ENCODE peak calls at places on chromosomes 11 and 22, in six cellular contexts. G is coronary artery, K is fibroblast of lung, W is lower leg skin, J is AG09309, T is IMR-90. N is an unnamed sample.

GRCh38 chr11:101474666-101475065 is 109.1 kb downstream of the TRPC6 start:
- DNase-seq in J (no peak), K (no peak), T (no peak), W (no peak), G (no peak), N (no peak)

GRCh38 chr11:3215346-3216026 is 3.1 kb downstream of the MRGPRG start:
- DNase-seq in J (no peak), K (no peak), G (no peak), W (no peak), T (no peak), N (no peak)

GRCh38 chr11:132540586-132540985 is 991.7 kb downstream of the OPCML start:
- DNase-seq in W (no peak), G (no peak), T (no peak), K (peak), J (no peak), N (no peak)

GRCh38 chr22:43884600-43885318 is 7.1 kb downstream of the PNPLA5 start:
- DNase-seq in K (peak), T (peak), G (no peak), W (no peak), J (no peak), N (no peak)

GRCh38 chr11:84686726-84687125 is 940.4 kb downstream of the DLG2 start:
- DNase-seq in K (peak), W (no peak), T (no peak), J (no peak), G (no peak), N (no peak)

GRCh38 chr11:47714554-47715081 is 551 bp downstream of the AGBL2 start:
- DNase-seq in J (no peak), T (no peak), G (peak), K (peak), W (peak), N (no peak)

GRCh38 chr11:107598225-107599139 is 7.5 kb downstream of the ELMOD1 start:
- DNase-seq in J (no peak), K (no peak), W (no peak), G (no peak), T (no peak), N (no peak)

GRCh38 chr11:61771995-61772455 is 19.6 kb downstream of the MYRF start:
- DNase-seq in J (no peak), W (no peak), G (no peak), K (no peak), T (no peak), N (no peak)

GRCh38 chr11:72224587-72225410 is at the start of gene INPPL1:
- DNase-seq in G (no peak), K (peak), J (no peak), W (peak), T (no peak), N (peak)

GRCh38 chr11:10118830-10119229 is 175.2 kb downstream of the SBF2 start:
- DNase-seq in W (no peak), G (no peak), T (no peak), K (no peak), J (no peak), N (no peak)

GRCh38 chr11:3161309-3161708 is 3.8 kb downstream of the OSBPL5 start:
- DNase-seq in K (no peak), T (no peak), G (no peak), J (no peak), W (no peak), N (no peak)

GRCh38 chr22:29200901-29201300 is 4.8 kb upstream of the EMID1 start:
- DNase-seq in W (no peak), T (no peak), K (no peak), G (no peak), J (no peak), N (no peak)

GRCh38 chr11:70780246-70780535 is 381.9 kb downstream of the CTTN start:
- DNase-seq in W (no peak), J (no peak), G (no peak), K (no peak), T (no peak), N (no peak)

GRCh38 chr11:76480241-76480640 is 35.4 kb downstream of the EMSY start:
- DNase-seq in J (no peak), T (no peak), K (no peak), W (no peak), G (no peak), N (no peak)

GRCh38 chr11:4551346-4551979 is 6.5 kb downstream of the OR52M1 start:
- DNase-seq in G (no peak), T (peak), K (no peak), W (no peak), J (no peak), N (no peak)

GRCh38 chr11:13782395-13783080 is 114.1 kb downstream of the FAR1 start:
- DNase-seq in J (no peak), G (no peak), W (no peak), K (no peak), T (no peak), N (no peak)

GRCh38 chr11:112085822-112086421 is 634 bp downstream of the TIMM8B start:
- DNase-seq in W (no peak), K (peak), J (no peak), T (peak), G (no peak), N (no peak)

GRCh38 chr11:60938500-60938899 is 13.5 kb downstream of the SLC15A3 start:
- DNase-seq in T (no peak), J (no peak), W (peak), G (no peak), K (no peak), N (no peak)

GRCh38 chr22:45201678-45202332 is 38.1 kb downstream of the NUP50 start:
- DNase-seq in G (no peak), K (peak), T (peak), W (no peak), J (peak), N (no peak)

GRCh38 chr22:28896611-28897010 is 13.2 kb downstream of the ZNRF3 start:
- DNase-seq in G (no peak), W (peak), T (no peak), J (no peak), K (no peak), N (no peak)

GRCh38 chr11:116459233-116459632 is 313.6 kb downstream of the BUD13 start:
- DNase-seq in J (no peak), G (no peak), K (no peak), T (no peak), W (peak), N (no peak)

GRCh38 chr11:74749127-74749964 is 697 bp downstream of the RNF169 start:
- DNase-seq in T (peak), J (no peak), G (no peak), W (peak), K (peak), N (no peak)

GRCh38 chr11:1983601-1983961 is 14.1 kb downstream of the H19 start:
- DNase-seq in K (no peak), G (no peak), J (no peak), W (peak), T (no peak), N (no peak)

GRCh38 chr22:21725956-21726649 is 9.5 kb downstream of the YPEL1 start:
- DNase-seq in G (no peak), K (no peak), J (no peak), T (no peak), W (no peak), N (no peak)

GRCh38 chr11:116460156-116460965 is 312.4 kb downstream of the BUD13 start:
- DNase-seq in K (no peak), G (no peak), W (peak), J (no peak), T (no peak), N (no peak)

GRCh38 chr22:28710112-28710888 is 30.7 kb upstream of the TTC28 start:
- DNase-seq in W (no peak), T (peak), K (peak), G (no peak), J (peak), N (no peak)

GRCh38 chr11:128313931-128314330 is 273.4 kb downstream of the ETS1 start:
- DNase-seq in T (no peak), K (no peak), G (no peak), W (no peak), J (no peak), N (no peak)

GRCh38 chr22:20112623-20113511 is 3.0 kb upstream of the RANBP1 start:
- DNase-seq in K (no peak), J (no peak), T (no peak), G (no peak), W (no peak), N (no peak)

GRCh38 chr22:20109411-20110358 is 6.2 kb upstream of the RANBP1 start:
- DNase-seq in K (no peak), G (no peak), W (no peak), J (no peak), T (no peak), N (no peak)

GRCh38 chr22:20110359-20110985 is 5.4 kb upstream of the RANBP1 start:
- DNase-seq in T (no peak), J (no peak), G (no peak), K (no peak), W (no peak), N (no peak)

GRCh38 chr22:20111689-20112622 is 3.9 kb upstream of the RANBP1 start:
- DNase-seq in J (no peak), W (no peak), T (no peak), K (no peak), G (no peak), N (no peak)

GRCh38 chr22:20111045-20111688 is 4.7 kb upstream of the RANBP1 start:
- DNase-seq in W (no peak), G (no peak), K (no peak), J (no peak), T (peak), N (no peak)
- TF ChIP-seq CTCF in W (no peak), G (no peak), K (peak), J (peak), T (peak), N (peak)

DNA sequence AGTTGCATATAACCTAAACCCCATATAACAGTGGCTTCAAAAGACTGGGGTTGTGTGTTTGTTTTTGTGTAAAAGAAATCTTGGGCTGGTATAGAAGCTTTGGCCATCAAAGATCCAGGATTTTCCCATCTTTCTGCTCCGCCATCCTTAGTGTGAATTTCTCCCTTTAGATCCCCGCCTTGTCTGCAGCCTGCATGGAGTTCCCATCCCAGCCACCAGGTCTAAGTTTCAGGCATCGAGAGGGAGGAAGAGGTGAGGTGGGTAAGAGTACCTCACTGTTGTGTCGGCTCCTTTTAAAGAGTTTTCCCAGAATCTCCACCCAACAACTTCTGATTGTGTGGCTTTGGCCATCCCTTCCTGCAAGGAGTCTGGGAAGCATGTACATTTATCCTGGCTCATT is 195.5 kb upstream of the SORL1-AS1 start:
- DNase-seq in J (no peak), K (no peak), T (no peak), G (no peak), W (no peak), N (no peak)
- TF ChIP-seq CTCF in J (no peak), K (peak), T (no peak), G (no peak), W (no peak), N (no peak)

GRCh38 chr11:21933095-21933494 is 259.8 kb upstream of the ANO5 start:
- DNase-seq in J (no peak), G (no peak), W (no peak), K (no peak), T (no peak), N (no peak)
- TF ChIP-seq CTCF in J (peak), G (peak), W (no peak), K (no peak), T (no peak), N (peak)

DNA sequence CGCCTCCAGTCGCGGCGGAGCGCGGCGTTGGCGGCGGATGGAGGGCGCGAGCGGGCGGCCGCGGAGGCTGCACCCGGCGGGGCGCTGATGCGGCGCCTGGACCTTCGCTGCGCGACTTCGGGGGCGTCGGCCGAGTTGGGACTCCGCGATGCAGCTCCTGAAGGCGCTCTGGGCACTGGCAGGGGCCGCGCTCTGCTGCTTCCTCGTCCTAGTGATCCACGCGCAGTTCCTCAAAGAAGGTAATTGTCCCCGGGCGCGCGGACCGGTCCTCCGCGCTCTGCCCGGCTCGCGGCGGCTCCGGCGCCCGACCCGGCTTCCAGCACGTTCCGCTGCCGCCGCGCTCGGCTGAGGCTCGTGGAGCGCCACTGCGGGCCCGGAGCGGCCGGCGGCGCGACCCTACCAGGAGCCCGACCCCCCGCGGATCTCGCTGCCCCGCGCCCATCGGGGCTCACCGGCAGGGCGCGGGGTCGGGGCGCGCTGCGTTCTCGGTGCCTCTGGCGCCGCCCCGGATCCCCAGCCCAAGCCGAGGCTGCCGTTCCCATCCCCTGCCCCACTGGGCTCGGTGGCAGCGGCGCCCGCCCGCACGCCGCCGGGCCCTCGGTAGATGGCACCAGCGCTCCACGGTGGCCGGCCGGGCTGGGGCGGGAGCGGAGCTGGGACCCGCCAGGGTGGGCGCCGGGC is 1251.2 kb downstream of the BRD1 start:
- DNase-seq in K (peak), J (no peak), W (no peak), G (no peak), T (no peak), N (no peak)
- TF ChIP-seq CTCF in K (no peak), J (peak), W (no peak), G (peak), T (no peak), N (peak)

N was measured in osteocyte.